ENCODE peak calls at places on chromosomes 2 and 18, in eight cellular contexts. K, C, Q, D, V, P, H and X are unnamed samples.
A peak's percentile ranks its signal among the peaks of the same experiment; 100 is the strongest.

GRCh38 chr2:188114014-188114413 is 177.7 kb upstream of the GULP1 start:
- DNase-seq in K (no peak), C (peak; percentile 54), Q (peak; percentile 33), D (peak; percentile 7), V (no peak), P (no peak), H (no peak), X (peak; percentile 39)

GRCh38 chr2:80300346-80300745 is 4.2 kb downstream of the LRRTM1 start:
- DNase-seq in K (no peak), C (no peak), Q (no peak), D (no peak), V (no peak), P (no peak), H (no peak), X (no peak)

GRCh38 chr18:60812921-60813320 is 440.3 kb upstream of the MC4R start:
- DNase-seq in K (no peak), C (no peak), Q (no peak), D (peak; percentile 2), V (no peak), P (no peak), H (no peak), X (no peak)

GRCh38 chr18:77870894-77871293 is 621.2 kb downstream of the GALR1 start:
- DNase-seq in K (no peak), C (no peak), Q (no peak), D (no peak), V (no peak), P (no peak), H (no peak), X (no peak)

GRCh38 chr2:51971136-51971535 is 939.2 kb upstream of the NRXN1 start:
- DNase-seq in K (no peak), C (no peak), Q (peak; percentile 46), D (no peak), V (no peak), P (no peak), H (no peak), X (no peak)

GRCh38 chr18:68937204-68937603 is 139.3 kb downstream of the CCDC102B start:
- DNase-seq in K (no peak), C (no peak), Q (no peak), D (peak; percentile 11), V (no peak), P (no peak), H (no peak), X (no peak)

GRCh38 chr2:179677148-179677688 is 184.2 kb downstream of the ZNF385B start:
- DNase-seq in K (no peak), C (no peak), Q (no peak), D (no peak), V (no peak), P (no peak), H (no peak), X (peak; percentile 6)

GRCh38 chr2:215747244-215747620 is 266.1 kb downstream of the MREG start:
- DNase-seq in K (no peak), C (no peak), Q (no peak), D (no peak), V (no peak), P (no peak), H (no peak), X (no peak)

GRCh38 chr2:216863946-216864345 is 4.1 kb upstream of the TNP1 start:
- DNase-seq in K (no peak), C (no peak), Q (no peak), D (no peak), V (no peak), P (no peak), H (no peak), X (no peak)

GRCh38 chr2:43199492-43200481 is 26.6 kb downstream of the ZFP36L2 start:
- DNase-seq in K (peak; percentile 44), C (no peak), Q (no peak), D (no peak), V (no peak), P (no peak), H (no peak), X (no peak)

GRCh38 chr2:226354434-226354833 is 445.2 kb downstream of the IRS1 start:
- DNase-seq in K (no peak), C (peak; percentile 7), Q (peak; percentile 72), D (peak; percentile 54), V (no peak), P (no peak), H (no peak), X (peak; percentile 67)

GRCh38 chr2:47641366-47641765 is 141.6 kb upstream of the MSH6 start:
- DNase-seq in K (no peak), C (no peak), Q (no peak), D (no peak), V (no peak), P (no peak), H (no peak), X (peak; percentile 14)

GRCh38 chr2:63537306-63537705 is 51.0 kb downstream of the WDPCP start:
- DNase-seq in K (no peak), C (peak; percentile 5), Q (peak; percentile 49), D (no peak), V (no peak), P (no peak), H (no peak), X (peak; percentile 27)

GRCh38 chr2:27089111-27089954 is 2.8 kb downstream of the KHK start:
- DNase-seq in K (no peak), C (no peak), Q (no peak), D (no peak), V (no peak), P (no peak), H (no peak), X (no peak)

GRCh38 chr2:186913870-186914269 is 64.9 kb upstream of the ZSWIM2 start:
- DNase-seq in K (no peak), C (no peak), Q (no peak), D (no peak), V (no peak), P (no peak), H (no peak), X (no peak)

GRCh38 chr2:60163691-60164090 is 389.8 kb downstream of the BCL11A start:
- DNase-seq in K (no peak), C (no peak), Q (no peak), D (no peak), V (no peak), P (no peak), H (no peak), X (no peak)

GRCh38 chr2:9703085-9703641 is 72.4 kb upstream of the YWHAQ start:
- DNase-seq in K (peak; percentile 90), C (peak; percentile 27), Q (peak; percentile 91), D (peak; percentile 85), V (peak; percentile 1), P (peak; percentile 84), H (no peak), X (peak; percentile 98)

GRCh38 chr2:43348904-43349725 is 122.7 kb upstream of the ZFP36L2 start:
- DNase-seq in K (no peak), C (no peak), Q (peak; percentile 79), D (no peak), V (no peak), P (no peak), H (no peak), X (peak; percentile 49)

GRCh38 chr18:24372279-24372678 is 25.3 kb downstream of the OSBPL1A start:
- DNase-seq in K (no peak), C (no peak), Q (no peak), D (no peak), V (no peak), P (no peak), H (no peak), X (no peak)

GRCh38 chr2:174771631-174772491 is 7.6 kb upstream of the CHRNA1 start:
- DNase-seq in K (peak; percentile 87), C (peak; percentile 77), Q (peak; percentile 91), D (peak; percentile 87), V (peak; percentile 44), P (peak; percentile 41), H (peak; percentile 74), X (peak; percentile 75)

GRCh38 chr2:239181601-239182471 is 219.0 kb downstream of the HDAC4 start:
- DNase-seq in K (no peak), C (no peak), Q (no peak), D (no peak), V (no peak), P (no peak), H (no peak), X (no peak)

DNA sequence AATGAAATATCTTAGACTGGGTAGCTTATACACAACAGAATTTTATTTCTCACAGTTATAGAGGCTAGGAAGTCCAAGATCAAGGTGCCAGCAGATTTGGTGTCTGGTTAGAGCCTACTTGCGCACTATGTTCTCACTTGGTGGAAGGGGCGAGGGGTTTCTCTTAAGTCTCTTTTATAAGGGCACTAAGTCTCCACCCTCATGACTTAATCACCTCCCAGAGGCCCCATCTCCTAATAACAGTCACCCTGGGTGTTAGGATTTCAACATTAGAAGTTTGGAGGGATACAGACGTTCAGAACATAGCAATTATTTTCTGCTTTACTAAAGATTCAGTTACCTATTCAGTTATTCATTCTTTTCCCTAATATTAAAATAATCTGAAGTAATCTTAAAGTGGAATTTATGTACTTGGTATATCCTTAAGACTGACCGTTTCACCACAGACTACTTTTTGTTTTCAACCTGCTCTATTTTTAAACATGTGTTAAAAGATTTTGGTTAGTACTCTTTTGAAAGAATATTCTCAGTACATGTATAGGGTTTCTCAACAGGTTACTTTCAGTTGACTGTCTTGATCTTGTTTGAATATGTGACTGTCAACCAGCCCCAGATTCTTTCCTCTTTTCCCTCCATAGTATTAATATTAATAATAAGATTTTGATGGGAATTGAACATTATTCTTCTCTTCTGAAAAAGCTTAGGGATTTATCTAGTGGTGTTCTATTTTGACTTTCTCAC is 130.0 kb downstream of the TAF4B start:
- DNase-seq in K (no peak), C (no peak), Q (no peak), D (no peak), V (no peak), P (no peak), H (no peak), X (no peak)
- H3K4me3 ChIP-seq in K (no peak overlapping the region), C (no peak overlapping the region), Q (no peak overlapping the region), D (no peak overlapping the region), V (no peak overlapping the region), P (no peak overlapping the region), H (no peak overlapping the region), X (no peak overlapping the region)

GRCh38 chr2:49836017-49836416 is 681.7 kb upstream of the FSHR start:
- DNase-seq in K (no peak), C (no peak), Q (no peak), D (no peak), V (no peak), P (no peak), H (no peak), X (no peak)
- TF ChIP-seq CTCF in K (no peak), C (no peak), Q (no peak), D (no peak), V (no peak), P (no peak), H (no peak), X (no peak)

DNA sequence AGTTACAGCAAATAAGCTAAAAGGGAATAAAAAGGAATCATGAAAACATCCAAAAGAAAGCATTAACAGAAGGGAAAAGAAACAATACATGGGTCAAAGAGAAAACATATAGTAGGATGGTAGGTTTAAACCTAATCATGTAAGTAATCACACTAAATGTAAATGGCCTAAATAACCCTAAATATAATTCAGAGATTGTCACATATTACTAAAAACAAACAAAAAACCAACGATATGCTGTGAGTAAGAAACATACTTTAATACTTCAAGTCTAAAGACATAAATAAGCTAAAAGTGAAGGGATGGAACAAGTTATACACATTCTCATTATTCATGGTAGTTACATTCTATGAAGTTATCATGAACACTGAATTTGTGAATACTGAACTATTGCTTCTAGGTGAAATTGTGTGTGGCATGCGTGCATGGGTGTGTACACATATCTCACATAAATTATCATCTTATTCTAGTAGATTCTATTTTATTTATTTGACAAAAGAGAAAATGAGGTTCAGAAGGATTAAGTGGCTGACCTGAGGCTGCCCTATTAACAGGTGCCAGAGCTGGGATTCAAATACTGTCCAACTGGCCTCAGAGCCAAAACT is 170.9 kb downstream of the SEPTIN10 start:
- DNase-seq in K (no peak), C (no peak), Q (no peak), D (no peak), V (no peak), P (no peak), H (no peak), X (no peak)
- H3K4me3 ChIP-seq in K (no peak overlapping the region), C (no peak overlapping the region), Q (no peak overlapping the region), D (no peak overlapping the region), V (no peak overlapping the region), P (no peak overlapping the region), H (no peak overlapping the region), X (no peak overlapping the region)

GRCh38 chr2:178419123-178419522 is 31.9 kb downstream of the PRKRA start:
- DNase-seq in K (no peak), C (peak; percentile 31), Q (no peak), D (peak; percentile 46), V (no peak), P (no peak), H (no peak), X (no peak)
- TF ChIP-seq CTCF in K (peak; percentile 44), C (peak; percentile 40), Q (peak; percentile 34), D (peak; percentile 39), V (peak; percentile 50), P (no peak), H (peak; percentile 15), X (peak; percentile 32)